ENCODE peak calls at places on chromosomes 6 and 20, in six cellular contexts. One of them, this sample, is unnamed.

GRCh38 chr6:75267461-75267860 is 17.1 kb downstream of the TMEM30A start:
- DNase-seq in HT1080: no peak
- DNase-seq in kidney glomerular epithelial cell: no peak
- DNase-seq in activated effector memory CD4-positive, alpha-beta T cell treated with anti-CD3 and anti-CD28 coated beads, Interleukin-2, amount 50 U/mL, for 16 hours: no peak
- DNase-seq in T-cell: no peak
- DNase-seq in small intestine: peak
- DNase-seq in this sample: no peak

GRCh38 chr6:12381587-12381986 is 91.4 kb downstream of the EDN1 start:
- DNase-seq in HT1080: peak
- DNase-seq in kidney glomerular epithelial cell: no peak
- DNase-seq in activated effector memory CD4-positive, alpha-beta T cell treated with anti-CD3 and anti-CD28 coated beads, Interleukin-2, amount 50 U/mL, for 16 hours: no peak
- DNase-seq in T-cell: no peak
- DNase-seq in small intestine: no peak
- DNase-seq in this sample: peak

GRCh38 chr6:76342611-76343160 is 270.2 kb upstream of the IMPG1 start:
- DNase-seq in HT1080: no peak
- DNase-seq in kidney glomerular epithelial cell: no peak
- DNase-seq in activated effector memory CD4-positive, alpha-beta T cell treated with anti-CD3 and anti-CD28 coated beads, Interleukin-2, amount 50 U/mL, for 16 hours: no peak
- DNase-seq in T-cell: no peak
- DNase-seq in small intestine: no peak
- DNase-seq in this sample: no peak

GRCh38 chr20:62945771-62946339 is 6.7 kb upstream of the SLC17A9 start:
- DNase-seq in HT1080: no peak
- DNase-seq in kidney glomerular epithelial cell: no peak
- DNase-seq in activated effector memory CD4-positive, alpha-beta T cell treated with anti-CD3 and anti-CD28 coated beads, Interleukin-2, amount 50 U/mL, for 16 hours: no peak
- DNase-seq in T-cell: no peak
- DNase-seq in small intestine: no peak
- DNase-seq in this sample: no peak

GRCh38 chr20:57250607-57251343 is 15.7 kb downstream of the BMP7 start:
- DNase-seq in HT1080: no peak
- DNase-seq in kidney glomerular epithelial cell: no peak
- DNase-seq in activated effector memory CD4-positive, alpha-beta T cell treated with anti-CD3 and anti-CD28 coated beads, Interleukin-2, amount 50 U/mL, for 16 hours: no peak
- DNase-seq in T-cell: no peak
- DNase-seq in small intestine: no peak
- DNase-seq in this sample: peak

GRCh38 chr6:131950767-131951575 is at the start of gene CCN2:
- DNase-seq in HT1080: peak
- DNase-seq in kidney glomerular epithelial cell: peak
- DNase-seq in activated effector memory CD4-positive, alpha-beta T cell treated with anti-CD3 and anti-CD28 coated beads, Interleukin-2, amount 50 U/mL, for 16 hours: no peak
- DNase-seq in T-cell: no peak
- DNase-seq in small intestine: peak
- DNase-seq in this sample: peak

GRCh38 chr6:7921071-7921470 is 10.5 kb upstream of the TXNDC5 start:
- DNase-seq in HT1080: no peak
- DNase-seq in kidney glomerular epithelial cell: no peak
- DNase-seq in activated effector memory CD4-positive, alpha-beta T cell treated with anti-CD3 and anti-CD28 coated beads, Interleukin-2, amount 50 U/mL, for 16 hours: no peak
- DNase-seq in T-cell: no peak
- DNase-seq in small intestine: no peak
- DNase-seq in this sample: no peak

GRCh38 chr20:56552911-56553629 is 20.0 kb downstream of the FAM209B start:
- DNase-seq in HT1080: no peak
- DNase-seq in kidney glomerular epithelial cell: no peak
- DNase-seq in activated effector memory CD4-positive, alpha-beta T cell treated with anti-CD3 and anti-CD28 coated beads, Interleukin-2, amount 50 U/mL, for 16 hours: no peak
- DNase-seq in T-cell: no peak
- DNase-seq in small intestine: no peak
- DNase-seq in this sample: no peak

GRCh38 chr6:128519931-128520435 is 416 bp downstream of the PTPRK start:
- DNase-seq in HT1080: no peak
- DNase-seq in kidney glomerular epithelial cell: peak
- DNase-seq in activated effector memory CD4-positive, alpha-beta T cell treated with anti-CD3 and anti-CD28 coated beads, Interleukin-2, amount 50 U/mL, for 16 hours: peak
- DNase-seq in T-cell: no peak
- DNase-seq in small intestine: peak
- DNase-seq in this sample: peak

GRCh38 chr6:137640086-137640485 is 145.9 kb upstream of the OLIG3 start:
- DNase-seq in HT1080: no peak
- DNase-seq in kidney glomerular epithelial cell: no peak
- DNase-seq in activated effector memory CD4-positive, alpha-beta T cell treated with anti-CD3 and anti-CD28 coated beads, Interleukin-2, amount 50 U/mL, for 16 hours: no peak
- DNase-seq in T-cell: no peak
- DNase-seq in small intestine: no peak
- DNase-seq in this sample: no peak